ENCODE peak calls at places on chromosome 10, in four cellular contexts. N, T, M and F are unnamed samples.

GRCh38 chr10:58508316-58508715 is 4.4 kb upstream of the BICC1 start:
- DNase-seq in N (no peak), T (no peak), M (no peak), F (no peak)

GRCh38 chr10:51894752-51895151 is 195.4 kb upstream of the CSTF2T start:
- DNase-seq in N (no peak), T (no peak), M (no peak), F (no peak)

GRCh38 chr10:131876543-131876942 is 24.3 kb upstream of the PPP2R2D start:
- DNase-seq in N (no peak), T (no peak), M (peak; percentile 47), F (no peak)

GRCh38 chr10:98959486-98959885 is 276.2 kb downstream of the HPSE2 start:
- DNase-seq in N (no peak), T (no peak), M (no peak), F (no peak)

GRCh38 chr10:109889867-109890266 is 33.4 kb downstream of the XPNPEP1 start:
- DNase-seq in N (no peak), T (no peak), M (no peak), F (no peak)

GRCh38 chr10:11472158-11472753 is 139.2 kb downstream of the USP6NL start:
- DNase-seq in N (no peak), T (peak; percentile 65), M (peak; percentile 76), F (peak; percentile 58)

GRCh38 chr10:19629559-19629958 is 186.7 kb upstream of the PLXDC2 start:
- DNase-seq in N (no peak), T (peak; percentile 27), M (peak; percentile 86), F (peak; percentile 30)

GRCh38 chr10:32125023-32125422 is 68.8 kb upstream of the KIF5B start:
- DNase-seq in N (no peak), T (no peak), M (no peak), F (no peak)

GRCh38 chr10:50579491-50580259 is 44.1 kb downstream of the SGMS1 start:
- DNase-seq in N (no peak), T (no peak), M (no peak), F (no peak)

GRCh38 chr10:53690556-53691240 is 918.1 kb upstream of the MBL2 start:
- DNase-seq in N (no peak), T (no peak), M (no peak), F (no peak)

GRCh38 chr10:67433276-67433675 is 262.7 kb downstream of the CTNNA3 start:
- DNase-seq in N (no peak), T (no peak), M (no peak), F (no peak)

GRCh38 chr10:71213761-71214440 is 1.5 kb downstream of the UNC5B start:
- DNase-seq in N (no peak), T (no peak), M (no peak), F (peak; percentile 41)

GRCh38 chr10:43878386-43878785 is 229.7 kb upstream of the ZNF32 start:
- DNase-seq in N (no peak), T (no peak), M (no peak), F (no peak)

GRCh38 chr10:60235001-60235400 is 154.7 kb downstream of the ANK3 start:
- DNase-seq in N (no peak), T (no peak), M (no peak), F (no peak)

GRCh38 chr10:110850990-110851389 is 20.7 kb upstream of the PDCD4 start:
- DNase-seq in N (no peak), T (no peak), M (peak; percentile 61), F (no peak)

GRCh38 chr10:85187047-85187446 is 858.7 kb downstream of the CCSER2 start:
- DNase-seq in N (no peak), T (no peak), M (no peak), F (peak; percentile 7)

GRCh38 chr10:73495884-73496674 is at the start of gene PPP3CB:
- DNase-seq in N (peak; percentile 60), T (peak; percentile 91), M (peak; percentile 93), F (peak; percentile 91)
- TF ChIP-seq POLR2AphosphoS5 in N (peak; percentile 19), T (no peak), M (peak; percentile 4), F (no peak)

DNA sequence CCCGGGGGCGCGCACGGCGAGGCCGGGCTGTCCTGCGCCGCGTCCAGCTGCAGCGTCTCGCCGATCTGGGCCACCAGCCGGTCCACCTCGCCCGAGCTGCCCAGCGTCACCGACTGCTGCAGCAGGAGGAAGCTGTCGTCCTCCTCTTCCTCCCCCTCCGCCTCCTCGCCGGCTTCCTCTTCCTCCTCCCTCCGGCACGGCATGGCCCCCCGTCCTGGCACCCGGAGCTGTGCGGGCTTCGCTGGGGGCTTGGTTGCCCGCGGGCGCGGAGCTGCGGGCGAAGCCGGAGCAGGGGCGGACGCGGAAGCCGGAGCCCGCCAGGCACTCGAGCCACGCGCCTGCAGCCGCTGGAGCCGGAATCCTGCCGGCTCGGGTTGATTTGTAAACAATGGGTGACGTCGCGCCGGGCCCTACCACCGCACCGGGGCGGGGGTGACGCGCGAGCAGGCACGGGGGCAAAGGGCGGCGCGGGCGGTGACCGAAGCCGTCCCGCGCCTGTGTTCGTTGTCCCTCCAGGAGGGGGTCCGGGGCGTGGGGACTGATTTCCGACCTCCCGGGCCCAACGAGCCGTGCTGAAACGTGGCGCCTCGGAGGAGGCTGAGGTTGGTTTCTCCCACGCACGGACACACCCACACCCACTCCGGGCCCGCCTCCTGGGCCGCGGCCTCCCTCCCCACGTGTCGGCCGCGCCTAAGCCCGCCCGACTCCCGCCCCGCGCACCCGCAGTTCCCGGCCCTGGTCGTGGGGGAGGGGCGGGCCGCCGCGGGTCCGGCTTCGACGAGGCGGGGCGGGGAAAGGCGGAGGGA is at the start of gene FRAT2:
- DNase-seq in N (no peak), T (peak; percentile 93), M (peak; percentile 96), F (peak; percentile 94)
- TF ChIP-seq POLR2AphosphoS5 in N (peak; percentile 44), T (peak; percentile 50), M (peak; percentile 76), F (peak; percentile 92)

DNA sequence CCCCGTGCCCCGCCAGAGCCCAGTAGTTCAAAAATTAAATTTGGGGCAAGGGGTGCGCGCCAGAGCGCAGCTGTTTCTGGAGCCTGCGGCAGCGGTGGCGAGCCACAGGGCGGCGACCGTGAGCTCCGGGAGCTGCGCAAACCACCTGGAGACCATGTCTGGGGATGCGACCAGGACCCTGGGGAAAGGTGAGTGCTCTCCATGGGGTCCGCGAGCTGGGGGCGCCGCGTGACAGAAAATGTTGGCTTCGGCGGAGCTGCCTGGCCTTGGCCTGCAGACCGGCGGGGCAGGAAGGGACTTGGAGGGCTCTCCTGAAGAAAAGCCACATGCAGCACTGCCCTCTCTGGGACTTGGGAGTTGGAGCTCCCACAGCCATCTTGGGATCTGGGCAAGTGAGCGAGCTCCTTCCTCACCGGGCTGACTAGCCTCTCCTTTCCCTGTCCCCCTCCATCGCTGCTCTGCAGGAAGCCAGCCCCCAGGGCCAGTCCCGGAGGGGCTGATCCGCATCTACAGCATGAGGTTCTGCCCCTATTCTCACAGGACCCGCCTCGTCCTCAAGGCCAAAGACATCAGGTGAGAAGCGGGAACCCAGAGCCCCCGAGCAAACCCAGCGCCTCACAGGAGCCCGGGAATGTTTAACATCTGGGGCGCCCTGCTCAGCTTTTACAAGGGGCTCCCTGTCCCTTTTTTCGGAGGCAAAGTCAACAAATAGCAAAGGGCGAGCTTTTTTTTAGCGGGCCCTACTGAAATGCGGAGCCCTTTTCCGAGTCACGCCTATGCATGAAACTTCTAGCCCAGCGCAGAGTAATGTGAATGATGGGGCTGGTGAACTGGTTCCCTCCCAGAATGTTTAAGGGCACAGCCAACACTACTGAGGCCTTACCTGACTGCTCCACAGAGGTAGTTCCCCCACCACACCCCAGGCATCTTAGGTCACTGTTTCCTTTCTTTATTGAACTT is 6.1 kb downstream of the GSTO2 start:
- DNase-seq in N (no peak), T (peak; percentile 68), M (no peak), F (peak; percentile 54)
- TF ChIP-seq POLR2AphosphoS5 in N (no peak), T (no peak), M (no peak), F (no peak)

DNA sequence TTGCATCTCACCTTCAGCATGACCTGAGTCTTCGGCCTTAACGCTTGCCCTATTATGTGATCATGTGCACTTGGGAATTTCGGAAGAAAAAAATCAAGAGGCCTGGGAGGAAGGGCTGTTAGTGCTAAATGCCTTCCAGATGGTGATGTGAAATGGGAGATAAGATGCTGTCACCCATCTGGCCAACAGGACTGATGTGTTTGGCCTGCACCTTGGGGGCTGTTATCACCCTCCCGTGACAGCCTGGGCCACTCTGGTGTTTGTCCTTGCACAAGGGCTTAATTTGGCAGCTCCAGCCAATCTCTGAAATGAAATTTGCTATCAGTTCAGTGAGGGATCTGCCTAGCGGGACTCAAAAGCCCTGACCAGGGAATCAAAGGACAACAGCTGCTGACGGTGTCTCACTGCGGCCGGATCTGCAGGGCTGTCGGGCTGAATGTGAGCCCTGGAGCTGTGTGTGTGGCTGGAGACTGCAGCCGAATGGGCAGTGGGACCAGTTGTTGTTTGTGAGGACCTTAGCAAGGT is 131.4 kb upstream of the BTBD16 start:
- DNase-seq in N (no peak), T (no peak), M (no peak), F (no peak)
- TF ChIP-seq POLR2AphosphoS5 in N (no peak), T (no peak), M (no peak), F (no peak)

GRCh38 chr10:73848821-73849489 is 25.4 kb downstream of the CAMK2G start:
- DNase-seq in N (peak; percentile 12), T (peak; percentile 88), M (peak; percentile 93), F (peak; percentile 90)
- TF ChIP-seq POLR2AphosphoS5 in N (no peak), T (peak; percentile 30), M (no peak), F (peak; percentile 27)

GRCh38 chr10:78727728-78728127 is 341.0 kb upstream of the ZMIZ1 start:
- DNase-seq in N (no peak), T (no peak), M (no peak), F (no peak)
- TF ChIP-seq POLR2AphosphoS5 in N (no peak), T (no peak), M (no peak), F (no peak)

DNA sequence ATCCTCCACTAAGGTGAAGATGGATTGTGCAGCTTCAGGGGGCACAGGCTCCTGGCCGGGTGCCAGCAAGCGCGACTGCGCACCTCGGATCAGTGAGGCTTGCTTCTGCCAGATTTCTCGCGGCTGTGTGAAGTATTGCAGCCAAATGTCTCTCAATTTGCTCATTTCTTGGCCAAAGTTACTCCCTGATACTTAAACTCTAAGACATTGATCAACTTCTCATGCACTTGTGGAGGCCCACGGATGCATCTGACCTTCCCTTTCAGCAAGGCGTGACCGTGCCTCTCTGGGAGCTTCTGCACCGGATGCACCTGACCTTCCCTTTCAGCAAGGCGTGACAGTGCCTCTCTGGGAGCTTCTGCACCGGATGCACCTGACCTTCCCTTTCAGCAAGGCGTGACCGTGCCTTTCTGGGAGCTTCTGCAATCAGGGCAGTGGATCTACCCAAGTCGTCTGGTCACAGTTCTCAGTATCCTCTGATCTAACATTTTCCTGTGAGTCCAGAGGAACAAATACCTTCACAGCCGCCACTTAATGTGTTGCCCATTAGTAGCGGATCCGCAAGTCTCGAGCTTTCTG is 248.3 kb downstream of the ADARB2 start:
- DNase-seq in N (no peak), T (no peak), M (no peak), F (peak; percentile 45)
- TF ChIP-seq POLR2AphosphoS5 in N (no peak), T (no peak), M (no peak), F (no peak)

GRCh38 chr10:116968331-116968730 is 36.7 kb downstream of the SHTN1 start:
- DNase-seq in N (no peak), T (no peak), M (no peak), F (no peak)
- TF ChIP-seq POLR2AphosphoS5 in N (no peak), T (no peak), M (no peak), F (no peak)

DNA sequence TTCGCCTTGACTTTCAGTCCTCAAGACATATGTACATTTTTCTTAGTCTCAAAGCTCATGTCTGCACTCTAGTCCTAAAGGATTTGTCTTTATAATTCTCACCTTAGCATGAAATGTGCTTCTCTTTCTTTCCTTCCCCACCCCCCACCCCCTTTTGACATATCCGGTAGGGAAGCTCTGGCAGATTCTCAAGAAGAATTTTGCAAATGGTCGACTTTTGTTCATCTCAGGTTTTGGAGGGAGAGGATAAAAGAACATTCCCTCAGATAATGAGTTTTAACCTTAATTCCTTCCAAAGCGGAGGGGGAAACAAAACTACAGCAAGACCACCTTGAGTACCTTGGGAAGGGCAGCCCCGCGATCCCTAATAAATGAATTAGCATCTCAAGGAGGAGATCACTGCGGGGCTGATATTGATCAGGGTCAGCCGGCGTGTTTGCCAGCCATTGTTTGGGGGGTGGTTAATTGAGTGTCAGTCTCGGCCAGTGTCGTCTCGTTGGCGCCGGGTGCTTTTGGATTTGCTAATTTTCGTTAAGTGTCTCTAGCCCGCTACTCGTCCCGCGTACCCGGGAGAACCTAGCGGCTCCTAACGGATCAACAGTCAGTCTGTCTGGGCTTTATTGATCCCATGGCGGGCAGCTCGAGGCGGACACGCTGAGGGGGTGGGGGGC is 889 bp upstream of the BAMBI start:
- DNase-seq in N (no peak), T (peak; percentile 26), M (peak; percentile 73), F (peak; percentile 13)
- TF ChIP-seq POLR2AphosphoS5 in N (no peak), T (no peak), M (no peak), F (no peak)